ENCODE peak calls at places on chromosomes 1 and 21, in four cellular contexts. D is breast epithelium, F is keratinocyte, L is cardiac muscle cell. M is an unnamed sample.

GRCh38 chr1:34373912-34374311 is 197.2 kb downstream of the C1orf94 start:
- DNase-seq in D (no peak), F (no peak), L (no peak), M (no peak)

GRCh38 chr1:221919743-221920142 is 177.9 kb upstream of the DUSP10 start:
- DNase-seq in L (no peak), D (no peak), F (no peak), M (no peak)

GRCh38 chr1:237901284-237901870 is 10.7 kb upstream of the ZP4 start:
- DNase-seq in L (peak), F (no peak), D (no peak), M (no peak)

GRCh38 chr1:162856260-162856659 is 4.7 kb downstream of the CCDC190 start:
- DNase-seq in L (peak), F (peak), D (no peak), M (no peak)

GRCh38 chr1:70003509-70003908 is 201.9 kb downstream of the LRRC40 start:
- DNase-seq in L (no peak), D (no peak), F (no peak), M (no peak)

GRCh38 chr1:238753205-238753720 is 633.1 kb upstream of the CHRM3 start:
- DNase-seq in D (no peak), F (no peak), L (no peak), M (no peak)

GRCh38 chr1:2637472-2637871 is 4.7 kb upstream of the MMEL1 start:
- DNase-seq in D (no peak), L (no peak), F (no peak), M (no peak)

GRCh38 chr1:30379684-30380624 is 343.4 kb downstream of the MATN1 start:
- DNase-seq in D (peak), L (peak), F (peak), M (no peak)

GRCh38 chr1:163747261-163747660 is 425.5 kb downstream of the NUF2 start:
- DNase-seq in D (no peak), F (no peak), L (no peak), M (no peak)

GRCh38 chr1:40162791-40163441 is 1.7 kb downstream of the RLF start:
- DNase-seq in L (peak), F (no peak), D (no peak), M (no peak)

GRCh38 chr21:14560555-14560954 is 14.4 kb upstream of the SAMSN1 start:
- DNase-seq in F (no peak), D (no peak), L (no peak), M (no peak)

GRCh38 chr1:44212355-44213221 is 683 bp upstream of the DMAP1 start:
- DNase-seq in D (no peak), L (no peak), F (no peak), M (no peak)

GRCh38 chr1:68093737-68094136 is 43.3 kb upstream of the DIRAS3 start:
- DNase-seq in L (peak), D (no peak), F (no peak), M (no peak)

GRCh38 chr1:200039849-200040479 is 12.5 kb downstream of the NR5A2 start:
- DNase-seq in D (no peak), L (no peak), F (no peak), M (no peak)

GRCh38 chr1:214570442-214570841 is 19.0 kb upstream of the PTPN14 start:
- DNase-seq in L (peak), F (no peak), D (no peak), M (no peak)

GRCh38 chr1:183218981-183219621 is 33.0 kb downstream of the LAMC2 start:
- DNase-seq in F (no peak), D (peak), L (no peak), M (no peak)

GRCh38 chr1:199684686-199685273 is 342.7 kb upstream of the NR5A2 start:
- DNase-seq in F (no peak), L (peak), D (no peak), M (no peak)

GRCh38 chr1:17347769-17348592 is 24.0 kb upstream of the PADI6 start:
- DNase-seq in D (no peak), F (peak), L (peak), M (no peak)

GRCh38 chr1:161390559-161390858 is 22.8 kb upstream of the CFAP126 start:
- DNase-seq in F (no peak), L (no peak), D (no peak), M (no peak)

GRCh38 chr1:64482720-64483119 is 12.8 kb downstream of the CACHD1 start:
- DNase-seq in F (no peak), D (no peak), L (no peak), M (no peak)

GRCh38 chr1:23592209-23592905 is 33.1 kb upstream of the ID3 start:
- DNase-seq in L (no peak), F (peak), D (no peak), M (no peak)

GRCh38 chr1:197465528-197466205 is 197.6 kb downstream of the CRB1 start:
- DNase-seq in F (no peak), L (no peak), D (no peak), M (no peak)

GRCh38 chr1:197463142-197463541 is 195.1 kb downstream of the CRB1 start:
- DNase-seq in D (no peak), F (no peak), L (no peak), M (no peak)

GRCh38 chr1:197462539-197462938 is 194.5 kb downstream of the CRB1 start:
- DNase-seq in L (no peak), F (no peak), D (no peak), M (no peak)

GRCh38 chr1:197466813-197467212 is 198.8 kb downstream of the CRB1 start:
- DNase-seq in D (no peak), L (no peak), F (no peak), M (no peak)

DNA sequence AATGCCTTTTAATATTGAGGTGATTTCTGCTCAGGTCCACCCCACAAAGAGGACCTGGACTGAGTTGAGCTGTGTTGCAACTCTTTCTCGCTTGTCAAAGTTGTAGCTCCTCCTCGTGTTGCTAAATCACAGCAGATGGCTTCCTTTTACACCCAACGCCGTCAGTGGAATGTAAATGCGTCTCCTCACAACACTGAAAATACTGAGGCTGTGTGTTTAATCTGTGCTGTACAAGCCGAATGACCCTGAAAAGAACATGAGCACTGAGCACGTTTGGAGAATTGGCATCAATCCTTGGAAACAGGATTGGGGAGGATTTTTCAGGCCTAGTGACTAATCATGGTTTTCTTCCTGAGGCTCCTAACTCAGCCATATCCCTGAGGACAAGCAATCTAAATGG is 196.0 kb downstream of the CRB1 start:
- DNase-seq in F (no peak), L (peak), D (no peak), M (no peak)
- H3K27ac ChIP-seq in F (no peak), L (no peak), D (no peak), M (no peak)

GRCh38 chr1:94901841-94902240 is 25.1 kb downstream of the CNN3 start:
- DNase-seq in F (no peak), D (no peak), L (no peak), M (no peak)

GRCh38 chr1:94907161-94907560 is 19.7 kb downstream of the CNN3 start:
- DNase-seq in D (no peak), F (no peak), L (no peak), M (no peak)

GRCh38 chr1:94906382-94906781 is 20.5 kb downstream of the CNN3 start:
- DNase-seq in L (no peak), F (no peak), D (no peak), M (no peak)

GRCh38 chr1:94905207-94905606 is 21.7 kb downstream of the CNN3 start:
- DNase-seq in L (no peak), D (no peak), F (no peak), M (no peak)

DNA sequence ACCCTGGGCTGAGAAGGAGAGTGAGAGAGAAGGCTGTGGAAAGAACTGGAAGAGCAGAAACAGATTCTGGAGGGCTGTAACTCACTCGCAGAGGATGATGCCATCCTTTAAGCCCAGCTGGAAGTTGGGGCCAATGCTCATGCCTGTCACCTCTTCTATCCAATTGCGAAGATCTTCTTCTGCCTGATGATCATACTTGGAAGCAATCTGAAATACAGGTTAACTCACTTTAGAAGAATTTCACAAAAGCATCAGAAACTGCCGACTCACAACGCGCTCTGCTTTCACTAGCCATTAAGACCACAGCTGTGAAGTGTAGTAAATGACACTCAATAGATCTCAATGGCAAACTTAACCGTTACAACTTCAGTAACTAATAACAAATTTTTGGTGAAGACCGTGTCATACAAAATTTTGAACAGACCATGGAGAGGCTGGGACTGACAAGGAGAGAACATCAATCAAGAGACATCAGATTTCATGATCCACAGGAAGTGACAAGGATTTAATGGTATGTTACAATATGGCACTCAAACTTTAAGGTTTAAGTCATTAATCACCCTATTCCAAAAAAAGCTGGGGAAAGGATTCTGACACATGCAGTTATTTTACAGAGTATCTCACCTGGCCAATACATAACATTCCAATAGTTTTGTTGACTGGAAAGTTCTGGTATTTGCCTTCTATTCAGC is 23.4 kb downstream of the CNN3 start:
- DNase-seq in F (no peak), L (no peak), D (no peak), M (no peak)
- H3K27ac ChIP-seq in F (no peak), L (peak), D (peak), M (no peak)

DNA sequence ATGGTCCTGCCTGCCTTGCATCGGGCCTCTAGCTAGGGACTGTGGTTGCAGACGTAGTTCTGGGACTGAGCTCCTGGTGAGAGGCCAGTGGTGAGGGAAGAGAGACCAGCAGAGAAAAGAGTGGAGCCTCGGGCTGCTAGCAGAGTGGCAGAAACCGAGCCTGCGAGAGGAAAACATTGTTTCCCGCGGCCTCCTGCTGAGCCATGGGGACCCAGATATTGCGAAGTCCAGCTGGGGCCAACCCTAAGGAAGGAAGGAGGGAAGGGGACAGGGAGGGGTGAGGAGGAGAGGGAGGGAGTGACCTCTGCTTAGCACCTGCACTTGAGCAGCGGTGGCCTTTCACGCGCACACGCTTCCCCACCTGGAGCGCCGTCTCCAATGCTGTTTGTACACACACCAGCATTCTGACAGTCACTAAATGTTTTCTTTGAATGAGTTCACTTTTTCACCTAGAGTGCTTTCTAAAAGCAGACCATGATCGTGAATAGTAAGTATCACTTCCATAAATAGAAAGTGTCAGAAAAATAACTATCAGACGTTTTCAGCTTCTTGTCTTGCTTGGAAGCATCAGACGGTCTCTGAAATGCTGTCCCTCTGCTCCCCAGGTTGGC is 2.5 kb upstream of the FNDC10 start:
- DNase-seq in F (no peak), L (no peak), D (no peak), M (no peak)
- H3K27ac ChIP-seq in F (no peak), L (no peak), D (no peak), M (no peak)

DNA sequence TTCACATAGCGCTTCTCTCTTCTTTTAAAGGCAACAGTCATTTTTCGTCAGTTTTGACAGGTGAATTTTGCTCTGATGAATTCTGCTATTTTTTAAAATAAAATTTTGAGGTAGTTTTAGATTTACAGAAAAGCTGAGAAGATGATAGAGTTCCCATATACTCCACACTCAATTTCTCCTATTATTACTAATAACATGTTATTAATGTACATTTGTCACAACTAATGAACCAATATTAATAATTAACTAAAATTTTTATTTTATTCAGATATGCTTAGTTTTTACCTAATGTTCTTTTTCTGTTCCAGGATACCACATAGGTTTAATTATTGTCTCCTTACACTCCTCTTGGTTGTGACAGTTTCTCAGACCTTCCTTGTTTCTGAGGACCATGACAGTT is 197.0 kb downstream of the ZC3H11B start:
- DNase-seq in F (no peak), D (no peak), L (no peak), M (no peak)
- H3K27ac ChIP-seq in F (no peak), D (no peak), L (peak), M (no peak)

DNA sequence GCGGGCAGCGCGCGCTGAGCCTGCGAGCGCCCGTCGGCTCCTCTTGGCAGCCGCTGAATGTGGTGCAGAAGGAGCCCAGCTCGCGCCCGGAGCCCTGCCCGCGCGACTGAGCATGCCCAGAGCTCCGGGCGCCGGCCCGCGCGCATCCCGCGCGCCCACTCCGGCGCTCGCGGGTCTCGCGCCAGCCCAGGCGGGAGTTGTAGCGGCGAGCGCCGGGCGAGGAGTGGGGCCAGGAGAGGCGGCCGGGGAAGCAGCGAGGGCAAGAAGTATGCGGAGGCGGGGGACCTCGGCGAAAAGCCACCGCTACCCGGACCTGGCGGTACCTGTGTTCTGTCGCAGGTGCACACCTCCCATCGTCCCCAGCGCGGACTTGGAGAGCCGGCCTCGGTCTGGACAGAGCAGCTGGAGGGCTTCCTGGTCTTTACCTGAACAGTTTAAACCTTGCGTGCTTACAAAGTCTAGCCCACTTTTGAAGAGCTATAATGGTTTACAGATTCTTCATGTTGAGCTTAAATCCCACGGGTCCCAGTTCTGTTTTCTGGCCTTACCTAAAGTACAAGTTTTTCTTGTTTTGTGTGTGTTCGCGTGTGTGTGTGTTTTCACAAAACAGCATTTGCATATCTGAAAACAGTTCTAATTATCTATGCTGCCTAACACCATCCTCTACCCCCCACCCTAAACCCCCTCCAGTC is at the start of gene DDAH1:
- DNase-seq in L (peak), D (peak), F (no peak), M (no peak)
- H3K27ac ChIP-seq in L (no peak), D (peak), F (no peak), M (peak)

GRCh38 chr1:201639826-201640225 is 100.9 kb downstream of the NAV1 start:
- DNase-seq in D (no peak), F (no peak), L (peak), M (no peak)
- H3K27ac ChIP-seq in D (no peak), F (no peak), L (peak), M (peak)

DNA sequence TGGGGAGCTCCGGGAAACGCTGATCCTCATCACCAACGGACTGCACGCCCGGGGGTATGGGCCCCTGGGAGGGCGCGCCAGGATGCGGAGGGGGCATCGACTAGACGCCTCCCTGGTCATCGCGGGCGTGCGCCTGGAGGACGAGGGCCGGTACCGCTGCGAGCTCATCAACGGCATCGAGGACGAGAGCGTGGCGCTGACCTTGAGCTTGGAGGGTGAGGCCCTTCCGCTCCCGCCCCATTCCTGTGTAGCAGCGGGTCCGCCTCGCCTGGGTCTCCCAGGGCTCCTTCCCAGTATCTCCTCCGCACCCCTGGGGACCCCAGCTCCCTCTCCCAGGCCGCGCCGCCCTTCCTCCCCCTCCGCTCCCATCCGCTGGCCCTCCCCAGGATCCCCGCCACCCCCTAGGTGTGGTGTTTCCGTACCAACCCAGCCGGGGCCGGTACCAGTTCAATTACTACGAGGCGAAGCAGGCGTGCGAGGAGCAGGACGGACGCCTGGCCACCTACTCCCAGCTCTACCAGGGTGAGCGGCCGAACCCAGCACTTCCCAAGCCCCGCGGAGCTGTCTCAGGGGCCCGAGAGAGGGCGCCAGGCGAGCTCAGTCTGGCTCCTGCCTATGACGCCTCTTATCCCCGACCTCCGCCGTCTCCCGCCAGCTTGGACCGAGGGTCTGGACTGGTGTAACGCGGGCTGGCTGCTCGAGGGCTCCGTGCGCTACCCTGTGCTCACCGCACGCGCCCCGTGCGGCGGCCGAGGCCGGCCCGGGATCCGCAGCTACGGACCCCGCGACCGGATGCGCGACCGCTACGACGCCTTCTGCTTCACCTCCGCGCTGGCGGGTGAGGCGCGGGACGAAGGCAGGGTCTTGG is 5.0 kb downstream of the HAPLN2 start:
- DNase-seq in D (no peak), F (no peak), L (peak), M (peak)
- H3K27ac ChIP-seq in D (no peak), F (no peak), L (no peak), M (no peak)

DNA sequence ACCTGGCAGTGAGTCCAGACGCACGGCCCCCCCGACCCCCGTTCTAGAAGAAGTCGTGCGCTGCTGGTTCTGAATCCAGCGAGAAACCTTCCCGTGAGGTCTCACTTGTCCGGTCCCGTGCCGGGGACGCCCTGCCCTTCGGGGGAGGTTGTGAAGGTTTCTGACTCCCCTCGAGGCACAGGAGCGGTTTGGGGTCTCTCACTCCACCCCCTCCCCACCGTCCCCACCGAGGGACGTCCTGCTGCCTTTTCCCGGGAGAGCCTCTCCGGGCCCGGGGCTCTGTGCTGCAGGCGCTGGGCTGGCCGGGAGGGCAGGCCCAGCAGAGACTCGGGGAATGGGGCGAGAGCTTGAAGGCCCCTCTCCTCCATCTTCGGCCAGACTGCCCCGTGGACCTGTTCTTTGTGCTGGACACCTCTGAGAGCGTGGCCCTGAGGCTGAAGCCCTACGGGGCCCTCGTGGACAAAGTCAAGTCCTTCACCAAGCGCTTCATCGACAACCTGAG is 737 bp downstream of the COL6A1 start:
- DNase-seq in L (peak), D (peak), F (no peak), M (peak)
- H3K27ac ChIP-seq in L (no peak), D (peak), F (no peak), M (peak)

M was measured in psoas muscle.